ENCODE peak calls at places on chromosomes 7 and 10, in four cellular contexts. K, Q, X and F are unnamed samples.

GRCh38 chr7:17929647-17930395 is 10.5 kb downstream of the SNX13 start:
- DNase-seq in K (no peak), X (no peak), Q (no peak), F (no peak)

GRCh38 chr10:89342219-89342966 is 14.6 kb downstream of the IFIT3 start:
- DNase-seq in X (peak), Q (peak), K (no peak), F (peak)

GRCh38 chr7:74207586-74207985 is 2.2 kb upstream of the LAT2 start:
- DNase-seq in X (no peak), K (no peak), Q (no peak), F (no peak)

GRCh38 chr7:15977663-15978062 is 291.2 kb upstream of the MEOX2 start:
- DNase-seq in X (peak), Q (peak), K (no peak), F (no peak)

GRCh38 chr10:101066146-101066889 is 4.5 kb downstream of the KAZALD1 start:
- DNase-seq in K (peak), X (peak), Q (peak), F (no peak)

GRCh38 chr7:105125745-105126144 is 111.7 kb downstream of the KMT2E start:
- DNase-seq in Q (no peak), K (no peak), X (no peak), F (no peak)

GRCh38 chr7:6226194-6226799 is 46.1 kb downstream of the CYTH3 start:
- DNase-seq in X (peak), K (no peak), Q (peak), F (no peak)

GRCh38 chr7:108846471-108846870 is 276.8 kb downstream of the DNAJB9 start:
- DNase-seq in Q (no peak), K (no peak), X (no peak), F (no peak)

GRCh38 chr7:1223196-1224092 is 9.2 kb upstream of the UNCX start:
- DNase-seq in X (no peak), K (no peak), Q (no peak), F (no peak)

GRCh38 chr10:70761727-70762350 is 23.3 kb downstream of the TBATA start:
- DNase-seq in X (no peak), K (no peak), Q (no peak), F (no peak)

GRCh38 chr7:10908600-10908999 is 65.1 kb upstream of the PHF14 start:
- DNase-seq in K (no peak), Q (no peak), X (no peak), F (no peak)

GRCh38 chr10:100621360-100622205 is 85.8 kb downstream of the HIF1AN start:
- DNase-seq in K (peak), Q (peak), X (no peak), F (no peak)

GRCh38 chr7:45601816-45602540 is 27.8 kb downstream of the ADCY1 start:
- DNase-seq in Q (no peak), X (no peak), K (no peak), F (no peak)

GRCh38 chr10:79495306-79495705 is 17.0 kb upstream of the EIF5AL1 start:
- DNase-seq in Q (no peak), X (no peak), K (no peak), F (no peak)

GRCh38 chr10:125096371-125096770 is 64.0 kb downstream of the CTBP2 start:
- DNase-seq in K (no peak), Q (no peak), X (no peak), F (no peak)

GRCh38 chr7:131945313-131945831 is 388.9 kb upstream of the PODXL start:
- DNase-seq in K (no peak), Q (peak), X (peak), F (peak)

GRCh38 chr7:90119178-90119971 is 34.9 kb upstream of the STEAP1 start:
- DNase-seq in X (peak), K (no peak), Q (peak), F (no peak)

GRCh38 chr10:68103867-68104255 is 5.4 kb upstream of the MYPN start:
- DNase-seq in X (no peak), K (no peak), Q (no peak), F (no peak)

GRCh38 chr10:118812393-118812740 is 57.6 kb upstream of the CACUL1 start:
- DNase-seq in K (no peak), Q (no peak), X (no peak), F (no peak)

GRCh38 chr10:128070721-128071416 is 55.4 kb downstream of the MKI67 start:
- DNase-seq in Q (no peak), K (no peak), X (no peak), F (no peak)

GRCh38 chr10:114650831-114651230 is 7.2 kb downstream of the ABLIM1 start:
- DNase-seq in X (no peak), K (no peak), Q (no peak), F (no peak)

GRCh38 chr7:31067491-31067890 is 15.4 kb downstream of the ADCYAP1R1 start:
- DNase-seq in K (no peak), X (no peak), Q (no peak), F (no peak)

GRCh38 chr10:49505076-49505475 is 33.8 kb downstream of the ERCC6 start:
- DNase-seq in K (no peak), Q (no peak), X (no peak), F (no peak)

GRCh38 chr7:36777062-36777461 is 52.8 kb upstream of the AOAH start:
- DNase-seq in Q (no peak), X (no peak), K (peak), F (no peak)

GRCh38 chr7:44285561-44285960 is 39.8 kb downstream of the CAMK2B start:
- DNase-seq in X (no peak), K (no peak), Q (no peak), F (no peak)

GRCh38 chr7:126803060-126803665 is 449.6 kb downstream of the GRM8 start:
- DNase-seq in K (peak), X (peak), Q (peak), F (no peak)

GRCh38 chr10:69807122-69807521 is 5.4 kb downstream of the COL13A1 start:
- DNase-seq in K (no peak), X (peak), Q (peak), F (no peak)

GRCh38 chr10:35813219-35813618 is 171.1 kb upstream of the FZD8 start:
- DNase-seq in X (no peak), Q (no peak), K (no peak), F (no peak)

GRCh38 chr10:62046522-62047239 is 145.2 kb downstream of the ARID5B start:
- DNase-seq in Q (peak), X (peak), K (no peak), F (no peak)

GRCh38 chr10:77007836-77008235 is 629.8 kb downstream of the KCNMA1 start:
- DNase-seq in X (no peak), K (no peak), Q (no peak), F (no peak)

GRCh38 chr7:100890640-100891521 is 1.4 kb upstream of the UFSP1 start:
- DNase-seq in K (no peak), Q (no peak), X (no peak), F (no peak)

GRCh38 chr10:32298066-32298812 is 48.7 kb downstream of the EPC1 start:
- DNase-seq in K (no peak), Q (peak), X (peak), F (no peak)

GRCh38 chr7:155007947-155008346 is 5.0 kb upstream of the PAXIP1 start:
- DNase-seq in K (peak), Q (no peak), X (peak), F (no peak)

GRCh38 chr10:17453377-17454091 is 861 bp downstream of the ST8SIA6 start:
- DNase-seq in K (peak), Q (peak), X (peak), F (no peak)